ENCODE peak calls at places on chromosomes 13 and 19, in nine cellular contexts. X, V, E, M, U, P, D, F and I are unnamed samples.

GRCh38 chr13:106212436-106213010 is 322.9 kb downstream of the EFNB2 start:
- DNase-seq in X (no peak), P (no peak), E (no peak), U (no peak), V (no peak), D (peak), M (no peak), F (no peak), I (no peak)

GRCh38 chr13:46507978-46508377 is 45.0 kb upstream of the LRCH1 start:
- DNase-seq in E (no peak), U (no peak), M (no peak), X (no peak), P (no peak), V (no peak), F (no peak), D (peak), I (no peak)

GRCh38 chr19:1471514-1472107 is 7.4 kb downstream of the C19orf25 start:
- DNase-seq in D (no peak), X (no peak), F (peak), V (no peak), P (no peak), E (no peak), M (no peak), U (peak), I (no peak)

GRCh38 chr19:50649433-50650391 is at the start of gene C19orf81:
- DNase-seq in X (no peak), V (peak), U (no peak), E (peak), M (no peak), P (peak), F (no peak), D (no peak), I (no peak)

GRCh38 chr19:4456566-4456842 is 1.1 kb downstream of the UBXN6 start:
- DNase-seq in V (no peak), P (no peak), F (no peak), X (peak), U (no peak), M (no peak), E (peak), D (peak), I (peak)

GRCh38 chr13:51557875-51558604 is 26.2 kb upstream of the WDFY2 start:
- DNase-seq in D (peak), U (no peak), P (no peak), E (no peak), M (no peak), X (peak), F (no peak), V (no peak), I (peak)

GRCh38 chr19:40279120-40279551 is 6.0 kb downstream of the AKT2 start:
- DNase-seq in E (peak), P (no peak), U (no peak), F (peak), M (no peak), D (peak), X (peak), V (no peak), I (peak)

GRCh38 chr13:106919093-106919492 is 351.2 kb upstream of the ARGLU1 start:
- DNase-seq in U (no peak), P (no peak), E (no peak), X (peak), V (no peak), F (no peak), D (no peak), M (no peak), I (no peak)

GRCh38 chr13:108980237-108980636 is 350.8 kb downstream of the MYO16 start:
- DNase-seq in F (no peak), D (no peak), E (no peak), P (no peak), U (no peak), X (no peak), M (no peak), V (no peak), I (no peak)

GRCh38 chr13:50208826-50209335 is 193.6 kb downstream of the KCNRG start:
- DNase-seq in X (peak), F (peak), V (peak), E (peak), M (no peak), D (peak), U (no peak), P (peak), I (peak)

GRCh38 chr13:40187836-40188591 is 478.4 kb downstream of the FOXO1 start:
- DNase-seq in F (no peak), M (no peak), D (no peak), E (no peak), V (no peak), U (peak), X (peak), P (no peak), I (peak)

GRCh38 chr13:109151255-109151654 is 521.8 kb downstream of the MYO16 start:
- DNase-seq in E (no peak), V (no peak), F (no peak), M (no peak), D (no peak), P (no peak), U (no peak), X (peak), I (peak)

GRCh38 chr19:7799640-7800355 is 30.2 kb upstream of the EVI5L start:
- DNase-seq in F (peak), E (peak), P (peak), M (peak), U (peak), V (peak), D (peak), X (peak), I (peak)

GRCh38 chr13:102726430-102726829 is 31.6 kb upstream of the METTL21C start:
- DNase-seq in P (no peak), M (no peak), X (peak), F (no peak), V (no peak), D (no peak), U (no peak), E (no peak), I (peak)

GRCh38 chr13:50948576-50948975 is 39.0 kb downstream of the RNASEH2B start:
- DNase-seq in F (no peak), D (peak), V (no peak), E (no peak), X (no peak), U (no peak), M (no peak), P (no peak), I (peak)

GRCh38 chr19:35529241-35530218 is 1.4 kb upstream of the SBSN start:
- DNase-seq in U (no peak), D (no peak), M (no peak), P (no peak), V (no peak), E (no peak), F (no peak), X (no peak), I (no peak)

GRCh38 chr19:44947041-44947581 is 1.3 kb downstream of the APOC2 start:
- DNase-seq in E (no peak), X (no peak), U (no peak), V (no peak), F (no peak), D (no peak), P (no peak), M (no peak), I (no peak)

GRCh38 chr13:44523176-44524017 is 52.7 kb downstream of the TSC22D1 start:
- DNase-seq in U (no peak), P (peak), X (peak), E (peak), D (peak), F (no peak), M (no peak), V (no peak), I (peak)

GRCh38 chr13:21556051-21556450 is 47.9 kb downstream of the MICU2 start:
- DNase-seq in D (peak), X (peak), V (no peak), M (no peak), U (no peak), F (no peak), E (no peak), P (no peak), I (peak)

GRCh38 chr13:90281709-90282108 is 1065.8 kb upstream of the MIR17HG start:
- DNase-seq in D (no peak), E (no peak), P (no peak), M (no peak), F (no peak), U (no peak), V (no peak), X (no peak), I (no peak)

GRCh38 chr19:46979103-46979769 is 40.4 kb upstream of the NPAS1 start:
- DNase-seq in F (no peak), U (no peak), P (no peak), V (no peak), M (no peak), D (no peak), X (no peak), E (no peak), I (no peak)
- TF ChIP-seq CTCF in F (no peak), U (no peak), P (no peak), V (no peak), M (no peak), D (no peak), X (peak), E (no peak), I (no peak)

GRCh38 chr19:23817519-23817918 is 58.8 kb upstream of the ZNF681 start:
- DNase-seq in X (peak), E (peak), F (peak), V (peak), D (no peak), U (peak), M (peak), P (no peak), I (peak)
- TF ChIP-seq CTCF in X (peak), E (peak), F (peak), V (peak), D (peak), U (peak), M (no peak), P (no peak), I (peak)

DNA sequence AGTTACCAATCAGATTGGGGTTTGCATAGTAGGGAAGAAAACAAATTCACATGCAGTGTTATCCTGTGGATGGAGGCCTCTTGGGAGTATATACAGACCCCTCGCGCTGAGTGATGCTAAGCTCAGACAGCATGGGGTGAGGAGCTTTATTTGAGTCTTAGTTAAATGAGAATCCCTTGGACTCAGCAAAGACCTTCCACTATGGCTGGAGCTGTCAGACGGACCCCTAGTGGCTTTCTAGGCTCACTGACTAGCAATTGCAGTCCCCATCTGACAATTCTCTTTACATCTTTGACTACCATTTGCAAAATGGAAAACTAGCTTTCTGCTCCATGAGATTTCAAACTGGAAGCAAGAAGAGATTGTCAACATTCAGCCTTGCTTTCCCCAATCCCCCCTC is 90.4 kb downstream of the STOML3 start:
- DNase-seq in U (no peak), V (no peak), X (peak), E (peak), F (no peak), M (no peak), P (peak), D (no peak), I (no peak)
- TF ChIP-seq CTCF in U (no peak), V (peak), X (peak), E (peak), F (no peak), M (no peak), P (no peak), D (no peak), I (peak)

GRCh38 chr19:33377586-33378475 is 4.3 kb downstream of the CEBPG start:
- DNase-seq in M (no peak), X (no peak), E (no peak), U (no peak), F (no peak), D (peak), V (peak), P (no peak), I (peak)
- TF ChIP-seq CTCF in M (no peak), X (no peak), E (no peak), U (no peak), F (no peak), D (no peak), V (no peak), P (no peak), I (no peak)

GRCh38 chr13:26036383-26036782 is 15.4 kb downstream of the SHISA2 start:
- DNase-seq in M (no peak), V (no peak), X (no peak), U (no peak), D (no peak), P (no peak), E (no peak), F (no peak), I (no peak)

GRCh38 chr13:26042781-26043180 is 9.0 kb downstream of the SHISA2 start:
- DNase-seq in M (no peak), F (no peak), P (no peak), V (no peak), U (no peak), E (no peak), X (no peak), D (no peak), I (no peak)

GRCh38 chr13:26041476-26041875 is 10.3 kb downstream of the SHISA2 start:
- DNase-seq in F (no peak), E (no peak), P (no peak), M (no peak), U (no peak), V (no peak), D (no peak), X (no peak), I (no peak)

GRCh38 chr13:26037302-26037701 is 14.5 kb downstream of the SHISA2 start:
- DNase-seq in P (no peak), F (no peak), D (no peak), X (peak), M (no peak), U (no peak), V (no peak), E (no peak), I (no peak)

DNA sequence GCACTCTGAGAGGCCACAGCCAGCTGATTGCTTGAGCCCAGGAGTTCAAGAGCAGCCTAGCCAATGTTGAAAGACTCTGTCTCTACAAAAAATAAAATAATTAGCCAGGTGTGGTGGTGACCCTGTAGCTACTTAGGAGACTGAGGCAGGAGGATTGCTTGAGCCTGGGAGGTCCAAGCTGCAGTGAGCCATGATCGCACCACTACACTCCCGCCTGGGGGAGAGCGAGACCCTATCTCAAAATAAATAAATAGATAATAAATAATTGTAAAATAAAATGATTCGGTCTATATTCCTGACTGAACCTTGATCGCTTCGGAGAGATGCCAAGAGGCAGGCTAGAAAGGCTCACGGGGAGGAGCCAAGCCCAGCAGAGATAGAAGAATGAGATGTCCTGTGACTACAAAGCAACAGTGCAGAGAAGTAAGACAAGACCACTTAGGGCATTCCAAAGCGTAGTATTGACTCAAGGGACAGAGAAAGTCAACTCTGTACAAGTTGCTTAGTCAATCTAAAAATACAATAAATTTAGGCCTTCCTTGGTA is 12.8 kb downstream of the SHISA2 start:
- DNase-seq in F (no peak), X (no peak), V (no peak), P (no peak), M (no peak), D (no peak), U (no peak), E (no peak), I (no peak)
- TF ChIP-seq CTCF in F (no peak), X (no peak), V (no peak), P (no peak), M (no peak), D (no peak), U (no peak), E (no peak), I (no peak)

GRCh38 chr19:11227201-11227886 is 12.1 kb upstream of the ANGPTL8 start:
- DNase-seq in D (no peak), F (no peak), V (peak), X (peak), M (no peak), U (no peak), E (no peak), P (no peak), I (no peak)
- TF ChIP-seq CTCF in D (no peak), F (peak), V (no peak), X (peak), M (no peak), U (no peak), E (no peak), P (peak), I (peak)

GRCh38 chr19:13600091-13600490 is 93.8 kb upstream of the CACNA1A start:
- DNase-seq in D (no peak), U (no peak), M (no peak), V (no peak), E (no peak), F (no peak), X (no peak), P (no peak), I (no peak)

GRCh38 chr19:13599681-13600080 is 93.4 kb upstream of the CACNA1A start:
- DNase-seq in M (no peak), F (no peak), E (no peak), X (no peak), V (no peak), U (no peak), P (no peak), D (no peak), I (no peak)

GRCh38 chr19:13598098-13598497 is 91.8 kb upstream of the CACNA1A start:
- DNase-seq in P (no peak), M (no peak), U (no peak), V (no peak), E (no peak), X (no peak), D (no peak), F (no peak), I (no peak)

GRCh38 chr19:13600802-13601201 is 94.5 kb upstream of the CACNA1A start:
- DNase-seq in U (no peak), M (no peak), X (no peak), D (no peak), E (no peak), P (no peak), V (no peak), F (no peak), I (no peak)

GRCh38 chr19:13597625-13598024 is 91.3 kb upstream of the CACNA1A start:
- DNase-seq in U (no peak), P (peak), D (peak), F (no peak), M (peak), X (peak), V (peak), E (peak), I (peak)
- TF ChIP-seq CTCF in U (peak), P (peak), D (peak), F (peak), M (peak), X (peak), V (peak), E (peak), I (peak)